ENCODE peak calls at places on chromosome 19, in four cellular contexts. Y is stimulated activated CD4-positive, alpha-beta T cell treated with anti-CD3 and anti-CD28 coated beads, Interleukin-15, amount 100 ng/mL, for 1 hour; Q is uterus; D is epithelial cell of esophagus. R is an unnamed sample.

GRCh38 chr19:35495107-35496064 is 5.1 kb upstream of the KRTDAP start:
- DNase-seq in Q (peak), D (peak), Y (peak), R (peak)

GRCh38 chr19:4548238-4548584 is 8.4 kb upstream of the LRG1 start:
- DNase-seq in Q (no peak), Y (no peak), D (no peak), R (no peak)

GRCh38 chr19:53112286-53112685 is 9.1 kb upstream of the ZNF160 start:
- DNase-seq in Q (no peak), D (peak), Y (no peak), R (no peak)

GRCh38 chr19:58573658-58574164 is 576 bp upstream of the MZF1 start:
- DNase-seq in Q (no peak), D (no peak), Y (no peak), R (no peak)

GRCh38 chr19:10510301-10510802 is 6.9 kb downstream of the S1PR5 start:
- DNase-seq in D (peak), Q (no peak), Y (peak), R (peak)

GRCh38 chr19:34600366-34600765 is 76.6 kb downstream of the SCGB2B2 start:
- DNase-seq in Q (no peak), D (no peak), Y (no peak), R (no peak)

GRCh38 chr19:44807652-44808462 is 1.0 kb upstream of the BCAM start:
- DNase-seq in Y (no peak), Q (no peak), D (peak), R (peak)

GRCh38 chr19:1131718-1132552 is 28.1 kb downstream of the GPX4 start:
- DNase-seq in Y (peak), Q (peak), D (peak), R (peak)

GRCh38 chr19:4596033-4596904 is 36.8 kb upstream of the SEMA6B start:
- DNase-seq in Y (no peak), D (no peak), Q (no peak), R (no peak)

GRCh38 chr19:45878043-45878794 is 7.7 kb downstream of the IRF2BP1 start:
- DNase-seq in D (no peak), Q (no peak), Y (no peak), R (no peak)

GRCh38 chr19:3440082-3440481 is 40.2 kb downstream of the SMIM24 start:
- DNase-seq in D (peak), Q (no peak), Y (peak), R (no peak)

GRCh38 chr19:57280913-57281425 is 684 bp downstream of the ZNF460 start:
- DNase-seq in Q (no peak), Y (no peak), D (peak), R (no peak)

GRCh38 chr19:40266111-40266510 is 19.0 kb downstream of the AKT2 start:
- DNase-seq in D (no peak), Q (no peak), Y (no peak), R (no peak)

GRCh38 chr19:10018219-10018618 is 4.9 kb downstream of the RDH8 start:
- DNase-seq in D (peak), Q (no peak), Y (no peak), R (peak)

GRCh38 chr19:16970821-16971220 is 55.8 kb downstream of the CPAMD8 start:
- DNase-seq in D (no peak), Y (no peak), Q (no peak), R (no peak)

GRCh38 chr19:37943480-37943879 is 36.5 kb downstream of the SIPA1L3 start:
- DNase-seq in Y (no peak), Q (no peak), D (no peak), R (no peak)

GRCh38 chr19:18317998-18318800 is 4.7 kb downstream of the LSM4 start:
- DNase-seq in Y (no peak), Q (no peak), D (no peak), R (no peak)

GRCh38 chr19:2731181-2732117 is 8.4 kb downstream of the SLC39A3 start:
- DNase-seq in Q (no peak), D (no peak), Y (no peak), R (no peak)

GRCh38 chr19:5403968-5404640 is 51.1 kb upstream of the ZNRF4 start:
- DNase-seq in Q (peak), Y (peak), D (peak), R (peak)

GRCh38 chr19:52188822-52189744 is 769 bp upstream of the PPP2R1A start:
- DNase-seq in D (peak), Y (peak), Q (no peak), R (peak)

GRCh38 chr19:18670313-18670712 is 13.2 kb upstream of the CRTC1 start:
- DNase-seq in Q (peak), Y (no peak), D (no peak), R (no peak)

GRCh38 chr19:49468746-49469447 is 5.1 kb upstream of the FLT3LG start:
- DNase-seq in Y (no peak), Q (peak), D (peak), R (peak)

GRCh38 chr19:38869160-38869835 is 8.8 kb downstream of the RINL start:
- DNase-seq in D (no peak), Q (no peak), Y (no peak), R (no peak)

GRCh38 chr19:16141043-16141442 is 2.4 kb upstream of the HSH2D start:
- DNase-seq in Y (no peak), D (no peak), Q (no peak), R (no peak)

GRCh38 chr19:44740351-44740824 is 8.1 kb upstream of the BCL3 start:
- DNase-seq in Y (no peak), Q (no peak), D (no peak), R (no peak)

GRCh38 chr19:42394751-42395150 is 4.7 kb upstream of the CNFN start:
- DNase-seq in Y (no peak), Q (no peak), D (no peak), R (no peak)

GRCh38 chr19:3508771-3509535 is 2.8 kb downstream of the FZR1 start:
- DNase-seq in Q (no peak), D (no peak), Y (no peak), R (no peak)

GRCh38 chr19:6531956-6532243 is 1.1 kb downstream of the TNFSF9 start:
- DNase-seq in D (no peak), Q (no peak), Y (no peak), R (no peak)

GRCh38 chr19:17582613-17583012 is 27.2 kb downstream of the COLGALT1 start:
- DNase-seq in Y (no peak), Q (no peak), D (no peak), R (no peak)

GRCh38 chr19:36638862-36639510 is 27.7 kb downstream of the ZNF461 start:
- DNase-seq in D (peak), Q (no peak), Y (no peak), R (no peak)

GRCh38 chr19:41325947-41326706 is 16.2 kb downstream of the CCDC97 start:
- DNase-seq in Y (no peak), Q (no peak), D (peak), R (peak)

GRCh38 chr19:46745521-46746280 is at the start of gene FKRP:
- DNase-seq in Y (peak), Q (peak), D (no peak), R (no peak)

GRCh38 chr19:39411832-39412099 is 703 bp upstream of the PLEKHG2 start:
- DNase-seq in D (peak), Y (peak), Q (peak), R (peak)

GRCh38 chr19:39826311-39826945 is 7.5 kb downstream of the DYRK1B start:
- DNase-seq in Y (no peak), Q (no peak), D (no peak), R (no peak)

GRCh38 chr19:48632692-48633147 is 4.5 kb downstream of the DBP start:
- DNase-seq in D (peak), Y (no peak), Q (no peak), R (peak)

GRCh38 chr19:33472696-33473624 is 48.6 kb downstream of the PEPD start:
- DNase-seq in Y (no peak), D (peak), Q (peak), R (peak)

GRCh38 chr19:30069535-30070197 is 127.6 kb downstream of the URI1 start:
- DNase-seq in Q (no peak), D (no peak), Y (no peak), R (no peak)

GRCh38 chr19:34794289-34794960 is 21.4 kb upstream of the ZNF599 start:
- DNase-seq in Q (no peak), D (peak), Y (no peak), R (peak)